ENCODE peak calls at places on chromosomes 6 and 20, in five cellular contexts. N, L, W, X and P are unnamed samples.

GRCh38 chr6:157650801-157651200 is 172.2 kb upstream of the SNX9 start:
- DNase-seq in W (no peak), X (no peak), L (no peak), N (no peak), P (no peak)

GRCh38 chr6:168827484-168827883 is 386.5 kb downstream of the SMOC2 start:
- DNase-seq in X (no peak), L (no peak), N (no peak), W (no peak), P (no peak)

GRCh38 chr6:25053875-25054371 is 118.2 kb upstream of the RIPOR2 start:
- DNase-seq in W (peak), N (no peak), X (no peak), L (no peak), P (no peak)

GRCh38 chr6:22596011-22596410 is 26.6 kb downstream of the HDGFL1 start:
- DNase-seq in L (no peak), W (no peak), N (no peak), X (no peak), P (no peak)

GRCh38 chr20:2285193-2285592 is 10.6 kb upstream of the TGM3 start:
- DNase-seq in W (no peak), L (no peak), X (no peak), N (no peak), P (no peak)

GRCh38 chr6:99613398-99613704 is 6.7 kb downstream of the PRDM13 start:
- DNase-seq in L (no peak), W (peak), N (no peak), X (no peak), P (no peak)

GRCh38 chr6:53967415-53967814 is 143.8 kb upstream of the MLIP start:
- DNase-seq in N (no peak), L (no peak), X (no peak), W (no peak), P (no peak)

GRCh38 chr20:47887064-47887463 is 101.8 kb upstream of the SULF2 start:
- DNase-seq in W (no peak), N (no peak), X (no peak), L (no peak), P (no peak)

GRCh38 chr6:73566954-73567591 is 46.2 kb upstream of the EEF1A1 start:
- DNase-seq in L (peak), N (peak), X (peak), W (peak), P (peak)

GRCh38 chr6:89310929-89311328 is 4.2 kb downstream of the GABRR2 start:
- DNase-seq in W (peak), N (no peak), X (no peak), L (no peak), P (no peak)

GRCh38 chr6:109073344-109074235 is 21.1 kb downstream of the SESN1 start:
- DNase-seq in L (peak), X (no peak), N (no peak), W (peak), P (no peak)

GRCh38 chr6:14286144-14286543 is 168.6 kb downstream of the CD83 start:
- DNase-seq in W (peak), N (no peak), L (peak), X (no peak), P (no peak)

GRCh38 chr6:152399409-152399808 is 237.8 kb downstream of the SYNE1 start:
- DNase-seq in N (no peak), W (no peak), X (peak), L (no peak), P (no peak)

GRCh38 chr6:145749632-145750031 is 14.3 kb upstream of the EPM2A start:
- DNase-seq in L (no peak), W (peak), X (no peak), N (no peak), P (peak)

GRCh38 chr6:11833626-11834592 is 55.3 kb upstream of the ADTRP start:
- DNase-seq in X (peak), W (no peak), L (no peak), N (no peak), P (no peak)

GRCh38 chr6:26550250-26550993 is 12.3 kb downstream of the HMGN4 start:
- DNase-seq in W (peak), N (no peak), X (no peak), L (peak), P (no peak)

GRCh38 chr20:48705208-48706115 is 122.3 kb downstream of the PREX1 start:
- DNase-seq in W (peak), X (no peak), L (no peak), N (no peak), P (no peak)

GRCh38 chr6:96157018-96157565 is 141.3 kb downstream of the FUT9 start:
- DNase-seq in L (no peak), W (no peak), X (no peak), N (no peak), P (no peak)

GRCh38 chr6:72316675-72317380 is 305.0 kb upstream of the KCNQ5 start:
- DNase-seq in W (no peak), L (no peak), N (no peak), X (no peak), P (no peak)

GRCh38 chr20:40677343-40677924 is 11.6 kb downstream of the MAFB start:
- DNase-seq in N (no peak), L (no peak), W (no peak), X (no peak), P (no peak)

GRCh38 chr6:156774872-156775405 is 2.2 kb upstream of the ARID1B start:
- DNase-seq in N (no peak), W (peak), L (no peak), X (no peak), P (no peak)

GRCh38 chr6:43125119-43125518 is 46.0 kb upstream of the SRF start:
- DNase-seq in N (no peak), L (no peak), W (peak), X (no peak), P (no peak)

GRCh38 chr6:41428995-41429417 is 93.6 kb downstream of the NCR2 start:
- DNase-seq in N (peak), X (no peak), L (peak), W (peak), P (no peak)

GRCh38 chr6:139336488-139336887 is 38.0 kb downstream of the CITED2 start:
- DNase-seq in N (no peak), L (peak), W (peak), X (no peak), P (no peak)

GRCh38 chr6:34061348-34061747 is 84.5 kb downstream of the GRM4 start:
- DNase-seq in N (no peak), L (no peak), W (no peak), X (no peak), P (no peak)

GRCh38 chr6:93972791-93973190 is 553.4 kb upstream of the EPHA7 start:
- DNase-seq in N (no peak), W (peak), X (no peak), L (no peak), P (no peak)
- TF ChIP-seq CTCF in N (no peak), W (no peak), X (no peak), L (no peak), P (no peak)

GRCh38 chr20:44183282-44183681 is 3.7 kb downstream of the JPH2 start:
- DNase-seq in L (no peak), N (no peak), W (no peak), X (no peak), P (no peak)
- H3K4me3 ChIP-seq in L (peak), N (no peak), W (no peak), X (peak), P (no peak)

DNA sequence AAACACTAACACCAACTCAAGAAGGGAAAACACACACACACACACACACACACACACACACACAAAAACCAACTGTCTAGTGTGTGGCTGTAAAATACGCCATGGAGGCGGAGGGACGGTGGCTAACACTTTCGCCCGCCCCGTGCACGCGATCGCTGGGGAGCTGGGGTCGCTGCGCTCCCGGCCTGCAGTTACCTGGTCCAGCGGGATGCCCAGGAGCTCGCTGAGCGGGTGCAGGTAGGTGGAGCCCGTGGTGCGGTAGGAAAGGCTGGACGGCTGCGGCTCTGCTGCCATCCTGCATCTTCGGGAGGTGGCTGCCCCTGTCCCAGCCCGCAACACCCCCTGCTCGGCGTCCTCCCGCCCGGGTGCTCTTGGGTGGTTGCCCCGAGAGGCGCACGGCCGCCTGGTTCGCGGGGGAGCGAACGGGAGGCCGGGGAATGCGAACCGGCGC is 303 bp downstream of the MBOAT1 start:
- DNase-seq in N (no peak), X (no peak), L (no peak), W (no peak), P (no peak)
- TF ChIP-seq CTCF in N (no peak), X (no peak), L (no peak), W (no peak), P (peak)

DNA sequence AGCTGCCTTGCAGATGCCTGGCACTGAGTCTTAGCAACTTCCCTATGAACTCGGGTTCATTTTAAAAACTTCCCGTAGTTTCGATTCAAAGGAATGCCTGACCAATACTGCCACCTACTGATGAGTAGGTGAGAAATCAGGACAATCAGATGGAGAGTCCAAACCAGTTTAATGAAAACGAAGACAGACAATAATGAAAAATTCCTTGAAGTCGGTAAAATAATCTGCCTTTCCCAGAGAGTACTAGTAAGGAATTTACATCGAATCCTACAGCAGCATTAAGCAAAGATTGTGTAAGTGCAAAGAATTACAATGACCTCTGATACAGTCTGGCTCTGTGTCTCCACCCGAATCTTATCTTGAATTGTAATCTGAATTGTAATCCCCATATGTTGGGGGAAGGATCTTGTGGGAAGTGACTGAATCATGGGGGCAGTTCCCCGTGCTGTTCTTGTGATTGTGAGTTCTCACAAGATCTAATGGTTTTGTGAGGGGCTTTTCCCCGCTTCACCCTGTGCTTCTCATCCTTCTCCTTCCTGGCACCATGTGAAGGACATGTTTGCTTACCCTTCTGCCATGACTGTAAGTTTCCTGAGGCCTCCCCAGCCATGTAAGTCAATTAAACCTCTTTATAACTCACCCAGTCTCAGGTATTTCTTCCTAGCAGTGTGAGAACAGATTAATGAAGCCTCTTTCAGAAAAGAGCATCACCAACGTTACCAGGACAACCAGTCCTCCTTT is 134.4 kb downstream of the ARHGAP18 start:
- DNase-seq in L (peak), X (no peak), W (peak), N (no peak), P (no peak)
- H3K4me3 ChIP-seq in L (peak), X (no peak), W (no peak), N (no peak), P (peak)

GRCh38 chr20:58429303-58429702 is 40.3 kb downstream of the VAPB start:
- DNase-seq in N (no peak), X (no peak), W (no peak), L (no peak), P (no peak)
- TF ChIP-seq CTCF in N (no peak), X (no peak), W (no peak), L (no peak), P (no peak)